ENCODE peak calls at places on chromosome 12, in five cellular contexts. L is choroid plexus epithelial cell, R is esophagus muscularis mucosa, S is endothelial cell, W is fibroblast of the aortic adventitia. Z is an unnamed sample.

GRCh38 chr12:90304231-90304630 is 595.6 kb upstream of the ATP2B1 start:
- DNase-seq in S (no peak), L (no peak), W (no peak), R (no peak), Z (no peak)

GRCh38 chr12:69996276-69996675 is 171.2 kb downstream of the MYRFL start:
- DNase-seq in L (no peak), R (no peak), W (peak; percentile 8), S (no peak), Z (no peak)

GRCh38 chr12:20453756-20454310 is 85.5 kb downstream of the PDE3A start:
- DNase-seq in S (no peak), R (no peak), W (no peak), L (no peak), Z (no peak)

GRCh38 chr12:1906579-1906978 is 11.9 kb downstream of the CACNA2D4 start:
- DNase-seq in R (peak; percentile 45), S (no peak), W (no peak), L (no peak), Z (no peak)

GRCh38 chr12:20490213-20490612 is 121.9 kb downstream of the PDE3A start:
- DNase-seq in S (no peak), W (peak; percentile 51), L (peak; percentile 67), R (no peak), Z (no peak)

GRCh38 chr12:45290218-45290609 is 74.3 kb downstream of the ANO6 start:
- DNase-seq in W (peak; percentile 77), R (no peak), L (peak; percentile 95), S (no peak), Z (no peak)

GRCh38 chr12:73158341-73158740 is 886.2 kb downstream of the TRHDE start:
- DNase-seq in R (no peak), W (no peak), L (no peak), S (no peak), Z (no peak)

GRCh38 chr12:105933671-105934665 is 204.8 kb downstream of the NUAK1 start:
- DNase-seq in L (peak; percentile 97), R (no peak), S (no peak), W (peak; percentile 80), Z (no peak)

GRCh38 chr12:34294137-34294536 is 271.8 kb downstream of the ALG10 start:
- DNase-seq in R (no peak), S (no peak), W (no peak), L (no peak), Z (no peak)

GRCh38 chr12:120687570-120688289 is 781 bp downstream of the MLEC start:
- DNase-seq in W (peak; percentile 24), R (no peak), S (peak; percentile 23), L (peak; percentile 33), Z (peak; percentile 73)

GRCh38 chr12:68904351-68904982 is 28.5 kb downstream of the CPM start:
- DNase-seq in W (no peak), L (peak; percentile 30), S (no peak), R (no peak), Z (peak; percentile 13)

GRCh38 chr12:96436366-96437295 is 36.4 kb upstream of the CDK17 start:
- DNase-seq in R (no peak), L (no peak), S (no peak), W (peak; percentile 58), Z (no peak)

GRCh38 chr12:93139028-93139665 is 210.1 kb upstream of the EEA1 start:
- DNase-seq in S (no peak), W (no peak), L (no peak), R (no peak), Z (no peak)

GRCh38 chr12:6263931-6264330 is 46.6 kb upstream of the PLEKHG6 start:
- DNase-seq in L (peak; percentile 84), W (no peak), R (no peak), S (no peak), Z (no peak)

GRCh38 chr12:92690601-92691000 is 12.2 kb upstream of the PLEKHG7 start:
- DNase-seq in L (no peak), R (no peak), W (peak; percentile 14), S (no peak), Z (no peak)

GRCh38 chr12:54082402-54082892 is 28.8 kb downstream of the HOXC4 start:
- DNase-seq in L (peak; percentile 3), W (no peak), R (no peak), S (no peak), Z (peak; percentile 73)

GRCh38 chr12:88756153-88756552 is 175.9 kb upstream of the KITLG start:
- DNase-seq in L (no peak), R (no peak), S (no peak), W (no peak), Z (no peak)

GRCh38 chr12:104290320-104290719 is 13.2 kb upstream of the EID3 start:
- DNase-seq in S (no peak), R (no peak), L (no peak), W (peak; percentile 34), Z (no peak)

GRCh38 chr12:104285740-104286537 is 17.6 kb upstream of the EID3 start:
- DNase-seq in S (no peak), L (no peak), R (no peak), W (peak; percentile 54), Z (peak; percentile 34)

GRCh38 chr12:104286538-104287482 is 16.7 kb upstream of the EID3 start:
- DNase-seq in S (peak; percentile 79), W (peak; percentile 99), L (peak; percentile 98), R (peak; percentile 98), Z (peak; percentile 96)

GRCh38 chr12:104290855-104291254 is 12.7 kb upstream of the EID3 start:
- DNase-seq in W (peak; percentile 39), L (no peak), R (no peak), S (no peak), Z (no peak)

GRCh38 chr12:104288635-104289258 is 14.8 kb upstream of the EID3 start:
- DNase-seq in L (peak; percentile 81), W (peak; percentile 76), S (peak; percentile 79), R (peak; percentile 94), Z (peak; percentile 87)
- TF ChIP-seq CTCF in L (no peak), W (no peak), S (no peak), R (no peak), Z (no peak)

GRCh38 chr12:42692749-42693148 is 103.2 kb upstream of the PRICKLE1 start:
- DNase-seq in S (no peak), W (no peak), L (no peak), R (no peak), Z (no peak)

GRCh38 chr12:42698213-42698612 is 108.7 kb upstream of the PRICKLE1 start:
- DNase-seq in W (peak; percentile 78), L (peak; percentile 81), R (no peak), S (no peak), Z (no peak)

GRCh38 chr12:42696424-42697149 is 107.0 kb upstream of the PRICKLE1 start:
- DNase-seq in R (peak; percentile 96), S (no peak), L (peak; percentile 94), W (peak; percentile 91), Z (no peak)

GRCh38 chr12:42691991-42692557 is 102.5 kb upstream of the PRICKLE1 start:
- DNase-seq in W (peak; percentile 30), R (no peak), L (no peak), S (no peak), Z (no peak)

GRCh38 chr12:42695490-42695995 is 106.0 kb upstream of the PRICKLE1 start:
- DNase-seq in S (no peak), W (no peak), L (no peak), R (no peak), Z (no peak)
- TF ChIP-seq CTCF in S (no peak), W (no peak), L (no peak), R (no peak), Z (no peak)

GRCh38 chr12:57896139-57896436 is 45.3 kb upstream of the ATP23 start:
- DNase-seq in W (peak; percentile 55), R (no peak), S (no peak), L (peak; percentile 47), Z (no peak)

GRCh38 chr12:57897296-57897974 is 43.9 kb upstream of the ATP23 start:
- DNase-seq in S (no peak), W (no peak), R (no peak), L (no peak), Z (no peak)

GRCh38 chr12:57895337-57896138 is 45.8 kb upstream of the ATP23 start:
- DNase-seq in R (no peak), W (no peak), L (no peak), S (no peak), Z (no peak)

GRCh38 chr12:57898308-57898970 is 42.9 kb upstream of the ATP23 start:
- DNase-seq in S (no peak), L (no peak), W (no peak), R (no peak), Z (peak; percentile 35)

GRCh38 chr12:57896437-57897201 is 44.7 kb upstream of the ATP23 start:
- DNase-seq in S (peak; percentile 66), W (peak; percentile 84), R (no peak), L (peak; percentile 82), Z (no peak)
- TF ChIP-seq CTCF in S (no peak), W (peak; percentile 49), R (peak; percentile 69), L (peak; percentile 58), Z (no peak)

GRCh38 chr12:57808351-57808750 is 10.2 kb downstream of the AVIL start:
- DNase-seq in S (no peak), R (no peak), L (no peak), W (no peak), Z (no peak)
- TF ChIP-seq CTCF in S (no peak), R (no peak), L (no peak), W (no peak), Z (no peak)

GRCh38 chr12:124438415-124439056 is 128.9 kb downstream of the NCOR2 start:
- DNase-seq in R (no peak), W (no peak), L (no peak), S (no peak), Z (peak; percentile 30)
- TF ChIP-seq CTCF in R (no peak), W (no peak), L (no peak), S (no peak), Z (no peak)

DNA sequence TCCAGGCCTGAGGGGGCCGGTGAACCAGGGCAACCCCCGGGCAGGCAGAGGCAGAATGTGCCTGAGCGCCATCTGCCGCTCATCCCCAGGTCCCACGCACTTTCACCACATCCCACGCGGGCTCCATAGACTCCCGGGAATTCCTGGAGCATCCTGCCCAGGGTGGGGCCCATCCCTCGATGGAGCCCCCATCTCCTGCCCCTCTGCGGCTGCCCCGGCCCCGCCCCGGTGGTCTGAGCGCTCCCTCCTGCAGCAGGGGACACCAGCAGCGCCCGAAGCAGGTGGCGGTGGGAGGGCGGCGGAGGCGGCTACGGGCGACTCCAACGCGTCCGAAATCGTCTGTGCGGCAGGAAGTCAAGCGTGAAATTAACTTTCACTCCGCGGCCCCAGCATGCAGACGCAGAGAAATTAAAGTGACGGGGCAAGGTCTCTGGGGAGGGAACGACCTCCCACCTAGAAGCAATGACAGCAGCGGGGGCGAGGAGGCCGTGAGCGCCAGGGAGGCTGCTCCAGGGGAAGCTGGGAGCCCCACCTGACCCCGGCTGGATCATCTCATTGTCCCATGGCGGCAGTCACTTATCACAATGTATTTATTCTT is 122.2 kb downstream of the NCOR2 start:
- DNase-seq in W (no peak), R (no peak), S (no peak), L (no peak), Z (no peak)
- TF ChIP-seq CTCF in W (no peak), R (no peak), S (no peak), L (peak; percentile 14), Z (no peak)

DNA sequence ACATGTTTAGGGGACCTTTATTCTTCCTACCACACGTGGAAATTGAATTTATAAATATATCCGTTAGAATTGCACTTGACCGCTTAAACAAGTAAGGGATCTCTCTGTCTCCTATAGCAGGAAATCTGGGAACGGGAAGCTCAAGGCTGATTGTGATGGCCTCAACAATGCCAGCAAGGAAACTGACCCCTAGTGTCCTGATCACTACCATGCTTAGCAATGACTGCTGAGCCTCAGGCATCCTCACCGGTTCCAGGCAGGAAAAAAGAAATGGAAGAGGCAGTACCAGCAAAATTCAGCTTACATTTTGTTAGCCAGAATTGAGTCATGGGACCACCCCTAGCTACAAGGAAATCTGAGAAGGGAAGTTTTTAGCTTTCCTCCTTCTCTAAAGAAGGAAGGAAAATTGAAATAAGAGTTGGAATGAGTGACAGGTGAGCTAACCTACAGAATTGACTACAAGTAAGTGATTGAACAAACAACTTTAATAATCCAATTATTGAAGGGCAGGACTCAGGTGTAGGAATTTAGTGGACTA is 43.9 kb upstream of the AMN1 start:
- DNase-seq in L (no peak), R (no peak), W (no peak), S (peak; percentile 11), Z (no peak)
- TF ChIP-seq CTCF in L (no peak), R (no peak), W (no peak), S (no peak), Z (no peak)

Z was measured in activated CD8-positive, alpha-beta T cell treated with anti-CD3 and anti-CD28 coated beads for 36 hours.